ENCODE peak calls at places on chromosomes 16 and 17, in ten cellular contexts. B, D, Z, G, V, W, N, K, T and J are unnamed samples.

GRCh38 chr16:74461826-74462225 is 40.5 kb upstream of the CLEC18B start:
- DNase-seq in G (no peak), W (no peak), K (no peak), N (no peak), Z (no peak), T (no peak), V (no peak), B (no peak), D (no peak), J (no peak)

GRCh38 chr17:35376245-35376644 is 2.8 kb upstream of the SLFN11 start:
- DNase-seq in D (no peak), K (no peak), V (no peak), B (no peak), W (no peak), N (no peak), Z (no peak), G (no peak), T (no peak), J (peak; percentile 22)

GRCh38 chr16:76639685-76640289 is 362.6 kb downstream of the CNTNAP4 start:
- DNase-seq in W (no peak), N (no peak), Z (no peak), B (no peak), G (no peak), T (no peak), K (no peak), D (peak; percentile 48), V (peak; percentile 63), J (peak; percentile 19)

GRCh38 chr17:59914274-59914854 is 21.4 kb downstream of the RPS6KB1 start:
- DNase-seq in T (no peak), B (no peak), K (no peak), V (no peak), D (peak; percentile 49), N (no peak), Z (no peak), G (no peak), W (peak; percentile 22), J (peak; percentile 54)

GRCh38 chr17:38324141-38324540 is 19.6 kb downstream of the GPR179 start:
- DNase-seq in Z (no peak), V (no peak), B (no peak), W (no peak), D (no peak), G (no peak), K (no peak), T (no peak), N (no peak), J (no peak)

GRCh38 chr17:82217530-82218204 is 5.0 kb upstream of the CCDC57 start:
- DNase-seq in W (no peak), B (peak; percentile 60), T (no peak), D (peak; percentile 81), V (peak; percentile 16), K (no peak), G (peak; percentile 81), N (peak; percentile 77), Z (peak; percentile 95), J (no peak)

GRCh38 chr16:85370881-85371651 is 242.1 kb upstream of the GSE1 start:
- DNase-seq in B (no peak), Z (peak; percentile 81), N (no peak), V (no peak), G (no peak), K (peak; percentile 70), D (peak; percentile 60), W (peak; percentile 31), T (no peak), J (no peak)

GRCh38 chr16:20598832-20599469 is 22.8 kb upstream of the ACSM2B start:
- DNase-seq in Z (no peak), D (peak; percentile 17), B (no peak), K (no peak), N (no peak), V (no peak), T (no peak), G (no peak), W (no peak), J (peak; percentile 24)

GRCh38 chr17:31687505-31688126 is 171.4 kb downstream of the COPRS start:
- DNase-seq in T (no peak), Z (no peak), D (no peak), V (no peak), G (no peak), N (no peak), W (no peak), K (no peak), B (no peak), J (no peak)

GRCh38 chr17:29127840-29128239 is 52.4 kb downstream of the MYO18A start:
- DNase-seq in G (no peak), B (no peak), W (no peak), Z (no peak), T (no peak), N (no peak), K (no peak), V (no peak), D (no peak), J (no peak)

GRCh38 chr17:29129731-29130130 is 50.5 kb downstream of the MYO18A start:
- DNase-seq in G (no peak), T (no peak), V (no peak), W (no peak), N (no peak), Z (no peak), B (no peak), K (no peak), D (no peak), J (no peak)

GRCh38 chr17:29135464-29135863 is 44.7 kb downstream of the MYO18A start:
- DNase-seq in N (no peak), T (no peak), V (no peak), K (no peak), G (no peak), D (no peak), Z (no peak), W (no peak), B (no peak), J (no peak)

GRCh38 chr17:29133146-29133713 is 47.0 kb downstream of the MYO18A start:
- DNase-seq in V (peak; percentile 47), G (no peak), Z (no peak), K (peak; percentile 67), B (peak; percentile 48), W (no peak), T (peak; percentile 75), N (peak; percentile 74), D (peak; percentile 80), J (peak; percentile 63)

DNA sequence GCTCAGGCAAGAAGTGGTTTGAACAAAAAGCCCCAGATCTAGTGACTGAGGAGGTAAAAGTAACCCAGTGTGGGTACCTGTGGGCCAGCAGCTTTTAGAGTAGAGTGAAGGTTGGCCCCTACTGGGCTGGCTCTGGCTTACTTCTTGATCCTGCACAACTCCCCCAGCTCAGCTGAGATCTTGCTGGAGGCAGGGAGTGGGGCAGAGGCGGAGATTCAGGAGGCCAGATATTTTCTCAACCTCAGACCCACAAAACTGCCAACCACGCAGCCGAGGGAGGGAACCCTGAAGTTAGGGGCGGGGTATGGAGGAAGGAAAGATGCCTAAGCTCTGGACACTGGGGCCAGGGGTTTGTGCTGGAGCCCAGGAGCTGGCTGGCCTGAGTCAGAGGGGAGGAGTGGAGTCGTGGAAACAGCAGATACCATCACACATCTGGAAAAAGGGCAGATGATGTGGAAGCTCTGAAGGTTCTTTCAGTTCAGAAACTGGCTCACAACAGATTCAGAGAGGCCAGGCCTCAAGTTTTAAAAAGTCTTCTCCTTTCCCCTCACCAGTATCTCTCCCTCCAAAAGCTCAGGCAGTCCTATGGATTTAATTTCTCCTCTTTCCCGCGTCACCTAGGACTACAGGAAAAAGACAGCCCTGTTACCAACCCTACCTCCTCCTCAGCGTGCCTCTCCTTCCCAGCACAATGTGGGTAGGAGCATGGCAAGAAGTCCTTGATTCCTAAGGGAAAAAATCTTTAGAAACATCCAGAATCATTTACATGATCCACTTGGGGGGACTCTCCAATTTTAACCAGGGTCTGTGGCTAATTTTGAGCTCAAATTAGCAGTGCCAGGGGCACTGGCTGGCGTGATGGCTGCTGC is 48.1 kb downstream of the MYO18A start:
- DNase-seq in D (peak; percentile 70), T (no peak), G (peak; percentile 74), K (peak; percentile 54), B (no peak), Z (no peak), V (no peak), N (no peak), W (no peak), J (no peak)
- H3K4me3 ChIP-seq in D (no peak overlapping the region), T (no peak overlapping the region), G (no peak overlapping the region), K (no peak overlapping the region), B (peak overlapping the region; percentile 41), Z (no peak overlapping the region), V (no peak overlapping the region), N (no peak overlapping the region), W (no peak overlapping the region), J (no peak overlapping the region)

DNA sequence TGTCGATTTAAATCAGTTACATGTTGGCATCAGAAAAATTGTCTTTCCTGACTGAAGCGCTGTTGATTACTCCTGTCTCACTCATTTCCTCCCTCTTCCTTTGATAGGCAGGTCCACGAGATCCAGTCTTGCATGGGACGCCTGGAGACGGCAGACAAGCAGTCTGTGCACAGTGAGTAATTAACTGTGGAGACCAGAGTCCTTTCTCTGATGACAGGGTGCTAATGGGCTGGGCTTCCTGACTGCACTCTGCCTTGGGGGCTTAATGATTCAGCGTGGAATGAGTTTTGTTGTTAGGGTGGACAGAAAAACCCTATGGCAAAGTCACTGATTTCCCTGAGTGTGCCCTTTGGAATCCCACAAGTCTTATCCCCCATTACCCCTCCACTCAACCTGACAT is 6.5 kb downstream of the GOSR2 start:
- DNase-seq in N (peak; percentile 36), V (no peak), K (no peak), W (no peak), T (no peak), B (no peak), D (no peak), G (no peak), Z (no peak), J (no peak)
- H3K4me3 ChIP-seq in N (no peak overlapping the region), V (no peak overlapping the region), K (no peak overlapping the region), W (no peak overlapping the region), T (no peak overlapping the region), B (no peak overlapping the region), D (no peak overlapping the region), G (no peak overlapping the region), Z (no peak overlapping the region), J (no peak overlapping the region)

DNA sequence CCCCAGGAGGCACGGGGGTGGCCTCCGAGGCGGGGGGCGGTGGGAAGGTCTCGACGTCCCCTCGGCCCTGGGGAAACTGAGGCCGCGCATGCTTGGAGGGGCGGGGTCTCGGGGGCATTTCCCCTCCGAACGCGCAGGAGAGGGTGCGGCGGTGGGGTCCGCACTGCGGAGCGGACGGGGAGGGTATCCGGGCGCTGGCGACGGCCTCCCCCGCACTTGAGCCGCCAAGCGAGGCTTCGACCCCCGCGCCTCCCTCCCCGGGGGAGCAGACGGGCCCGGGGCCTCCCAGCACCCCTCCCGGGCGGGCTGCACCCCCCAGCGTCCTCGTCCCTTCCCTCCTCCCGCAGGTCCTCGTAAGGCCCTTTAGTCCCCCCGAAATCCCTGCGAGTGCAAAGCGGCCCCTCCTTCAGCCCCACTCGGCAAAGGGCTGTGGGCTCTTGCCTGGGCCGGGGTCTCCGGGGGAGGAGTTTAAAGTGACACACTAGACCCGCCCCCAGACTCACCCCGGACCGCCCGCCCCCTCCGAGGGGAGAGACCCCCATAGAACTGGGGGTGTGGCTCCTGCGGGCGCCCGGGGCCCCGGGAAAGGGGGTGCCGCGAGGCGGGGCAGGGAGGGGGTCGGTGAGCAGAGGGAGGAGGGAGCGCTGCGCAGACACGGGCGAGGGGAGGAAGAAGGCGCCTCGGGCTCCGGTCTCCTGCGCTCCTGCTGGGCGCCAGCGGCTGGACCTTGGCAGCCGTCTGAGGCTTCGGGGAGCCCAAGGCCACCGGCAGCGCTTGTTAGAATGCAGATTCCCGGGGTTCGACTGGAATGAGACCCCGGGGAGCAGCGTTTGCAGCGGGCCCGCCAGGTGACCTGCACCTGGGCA is 642 bp downstream of the BAIAP3 start:
- DNase-seq in G (no peak), B (no peak), K (no peak), N (no peak), W (no peak), D (peak; percentile 31), T (no peak), Z (no peak), V (no peak), J (no peak)
- H3K4me3 ChIP-seq in G (no peak overlapping the region), B (peak overlapping the region; percentile 68), K (peak overlapping the region; percentile 35), N (no peak overlapping the region), W (no peak overlapping the region), D (peak overlapping the region; percentile 51), T (peak overlapping the region; percentile 65), Z (peak overlapping the region; percentile 25), V (peak overlapping the region; percentile 28), J (peak overlapping the region; percentile 16)

GRCh38 chr17:45999900-46000290 is 845 bp downstream of the STH start:
- DNase-seq in W (no peak), T (no peak), K (no peak), N (no peak), D (no peak), V (no peak), B (no peak), Z (no peak), G (no peak), J (no peak)
- H3K4me3 ChIP-seq in W (no peak overlapping the region), T (no peak overlapping the region), K (no peak overlapping the region), N (no peak overlapping the region), D (no peak overlapping the region), V (no peak overlapping the region), B (no peak overlapping the region), Z (no peak overlapping the region), G (no peak overlapping the region), J (no peak overlapping the region)